ENCODE peak calls at places on chromosomes 13 and 19, in six cellular contexts. One of them, this sample, is unnamed.
A peak's percentile ranks its signal among the peaks of the same experiment; 100 is the strongest.

GRCh38 chr13:59360108-59360507 is 803.6 kb downstream of the DIAPH3 start:
- ATAC-seq in HepG2: no peak
- ATAC-seq in body of pancreas: no peak
- ATAC-seq in gastrocnemius medialis: no peak
- ATAC-seq in upper lobe of left lung: no peak
- ATAC-seq in right lobe of liver: peak; percentile 71
- ATAC-seq in this sample: no peak

GRCh38 chr13:47299316-47299715 is 402.5 kb upstream of the HTR2A start:
- ATAC-seq in gastrocnemius medialis: no peak
- ATAC-seq in right lobe of liver: no peak
- ATAC-seq in HepG2: no peak
- ATAC-seq in body of pancreas: no peak
- ATAC-seq in upper lobe of left lung: no peak
- ATAC-seq in this sample: no peak

GRCh38 chr13:106688940-106689339 is 121.0 kb upstream of the ARGLU1 start:
- ATAC-seq in right lobe of liver: no peak
- ATAC-seq in gastrocnemius medialis: no peak
- ATAC-seq in body of pancreas: no peak
- ATAC-seq in upper lobe of left lung: no peak
- ATAC-seq in HepG2: no peak
- ATAC-seq in this sample: no peak

GRCh38 chr13:106560791-106561190 is 7.1 kb downstream of the ARGLU1 start:
- ATAC-seq in right lobe of liver: no peak
- ATAC-seq in upper lobe of left lung: no peak
- ATAC-seq in gastrocnemius medialis: no peak
- ATAC-seq in body of pancreas: no peak
- ATAC-seq in HepG2: no peak
- ATAC-seq in this sample: no peak

GRCh38 chr19:29098863-29099481 is 114.0 kb downstream of the UQCRFS1 start:
- ATAC-seq in gastrocnemius medialis: peak; percentile 83
- ATAC-seq in HepG2: no peak
- ATAC-seq in right lobe of liver: no peak
- ATAC-seq in body of pancreas: peak; percentile 60
- ATAC-seq in upper lobe of left lung: peak; percentile 85
- ATAC-seq in this sample: peak; percentile 97

GRCh38 chr13:75685239-75685697 is 49.1 kb downstream of the LMO7 start:
- ATAC-seq in upper lobe of left lung: no peak
- ATAC-seq in right lobe of liver: no peak
- ATAC-seq in body of pancreas: no peak
- ATAC-seq in HepG2: peak; percentile 79
- ATAC-seq in gastrocnemius medialis: peak; percentile 33
- ATAC-seq in this sample: no peak

GRCh38 chr19:37817180-37817911 is 38.0 kb upstream of the ZNF573 start:
- ATAC-seq in upper lobe of left lung: peak; percentile 57
- ATAC-seq in gastrocnemius medialis: no peak
- ATAC-seq in right lobe of liver: peak; percentile 60
- ATAC-seq in HepG2: no peak
- ATAC-seq in body of pancreas: peak; percentile 77
- ATAC-seq in this sample: peak; percentile 85

GRCh38 chr13:110014719-110015118 is 228.3 kb upstream of the IRS2 start:
- ATAC-seq in HepG2: no peak
- ATAC-seq in upper lobe of left lung: no peak
- ATAC-seq in gastrocnemius medialis: peak; percentile 78
- ATAC-seq in body of pancreas: peak; percentile 80
- ATAC-seq in right lobe of liver: no peak
- ATAC-seq in this sample: no peak

GRCh38 chr13:26721251-26721939 is 39.2 kb downstream of the GPR12 start:
- ATAC-seq in upper lobe of left lung: peak; percentile 37
- ATAC-seq in gastrocnemius medialis: no peak
- ATAC-seq in HepG2: peak; percentile 94
- ATAC-seq in right lobe of liver: no peak
- ATAC-seq in body of pancreas: no peak
- ATAC-seq in this sample: peak; percentile 36

GRCh38 chr13:91470084-91470621 is 71.7 kb downstream of the GPC5 start:
- ATAC-seq in gastrocnemius medialis: no peak
- ATAC-seq in body of pancreas: no peak
- ATAC-seq in HepG2: no peak
- ATAC-seq in upper lobe of left lung: no peak
- ATAC-seq in right lobe of liver: no peak
- ATAC-seq in this sample: no peak

GRCh38 chr19:15265849-15266248 is 33.6 kb upstream of the EPHX3 start:
- ATAC-seq in right lobe of liver: peak; percentile 61
- ATAC-seq in gastrocnemius medialis: peak; percentile 85
- ATAC-seq in body of pancreas: peak; percentile 93
- ATAC-seq in HepG2: no peak
- ATAC-seq in upper lobe of left lung: peak; percentile 76
- ATAC-seq in this sample: peak; percentile 95

GRCh38 chr13:112688560-112689497 is 1.0 kb upstream of the ATP11A start:
- ATAC-seq in upper lobe of left lung: peak; percentile 59
- ATAC-seq in gastrocnemius medialis: no peak
- ATAC-seq in body of pancreas: peak; percentile 2
- ATAC-seq in right lobe of liver: peak; percentile 4
- ATAC-seq in HepG2: peak; percentile 60
- ATAC-seq in this sample: no peak

GRCh38 chr13:96112936-96113335 is 23.0 kb downstream of the HS6ST3 start:
- ATAC-seq in right lobe of liver: no peak
- ATAC-seq in body of pancreas: no peak
- ATAC-seq in upper lobe of left lung: no peak
- ATAC-seq in gastrocnemius medialis: no peak
- ATAC-seq in HepG2: no peak
- ATAC-seq in this sample: no peak

GRCh38 chr19:2594319-2594718 is 108.2 kb downstream of the GNG7 start:
- ATAC-seq in upper lobe of left lung: no peak
- ATAC-seq in gastrocnemius medialis: no peak
- ATAC-seq in body of pancreas: no peak
- ATAC-seq in HepG2: no peak
- ATAC-seq in right lobe of liver: no peak
- ATAC-seq in this sample: no peak

GRCh38 chr13:113967206-113967720 is 6.6 kb downstream of the C13orf46 start:
- ATAC-seq in right lobe of liver: no peak
- ATAC-seq in HepG2: no peak
- ATAC-seq in upper lobe of left lung: no peak
- ATAC-seq in body of pancreas: no peak
- ATAC-seq in gastrocnemius medialis: no peak
- ATAC-seq in this sample: no peak

GRCh38 chr13:98533912-98534311 is 43.0 kb downstream of the STK24 start:
- ATAC-seq in right lobe of liver: no peak
- ATAC-seq in HepG2: no peak
- ATAC-seq in gastrocnemius medialis: no peak
- ATAC-seq in upper lobe of left lung: no peak
- ATAC-seq in body of pancreas: no peak
- ATAC-seq in this sample: no peak

GRCh38 chr19:3459322-3459881 is 20.9 kb downstream of the SMIM24 start:
- ATAC-seq in gastrocnemius medialis: peak; percentile 70
- ATAC-seq in body of pancreas: peak; percentile 89
- ATAC-seq in upper lobe of left lung: peak; percentile 86
- ATAC-seq in right lobe of liver: peak; percentile 89
- ATAC-seq in HepG2: no peak
- ATAC-seq in this sample: peak; percentile 91

GRCh38 chr19:54573330-54573872 is at the start of gene LILRA2:
- ATAC-seq in gastrocnemius medialis: no peak
- ATAC-seq in HepG2: no peak
- ATAC-seq in upper lobe of left lung: peak; percentile 65
- ATAC-seq in right lobe of liver: peak; percentile 64
- ATAC-seq in body of pancreas: no peak
- ATAC-seq in this sample: no peak

GRCh38 chr13:66210677-66211076 is 1019.5 kb downstream of the PCDH9 start:
- ATAC-seq in upper lobe of left lung: no peak
- ATAC-seq in body of pancreas: no peak
- ATAC-seq in HepG2: no peak
- ATAC-seq in gastrocnemius medialis: no peak
- ATAC-seq in right lobe of liver: no peak
- ATAC-seq in this sample: peak; percentile 72

GRCh38 chr19:32367948-32368536 is 22.6 kb downstream of the ZNF507 start:
- ATAC-seq in HepG2: no peak
- ATAC-seq in right lobe of liver: no peak
- ATAC-seq in gastrocnemius medialis: no peak
- ATAC-seq in upper lobe of left lung: no peak
- ATAC-seq in body of pancreas: no peak
- ATAC-seq in this sample: no peak

GRCh38 chr13:111316161-111316730 is 4.2 kb upstream of the TEX29 start:
- ATAC-seq in HepG2: no peak
- ATAC-seq in body of pancreas: no peak
- ATAC-seq in right lobe of liver: peak; percentile 18
- ATAC-seq in upper lobe of left lung: no peak
- ATAC-seq in gastrocnemius medialis: no peak
- ATAC-seq in this sample: no peak

GRCh38 chr19:40771101-40771539 is 4.2 kb upstream of the MIA start:
- ATAC-seq in HepG2: no peak
- ATAC-seq in gastrocnemius medialis: no peak
- ATAC-seq in right lobe of liver: no peak
- ATAC-seq in body of pancreas: no peak
- ATAC-seq in upper lobe of left lung: no peak
- ATAC-seq in this sample: no peak

GRCh38 chr13:97904059-97904458 is 49.4 kb upstream of the IPO5 start:
- ATAC-seq in body of pancreas: no peak
- ATAC-seq in gastrocnemius medialis: no peak
- ATAC-seq in right lobe of liver: no peak
- ATAC-seq in HepG2: no peak
- ATAC-seq in upper lobe of left lung: no peak
- ATAC-seq in this sample: no peak

GRCh38 chr13:99066219-99066618 is 88.4 kb upstream of the DOCK9 start:
- ATAC-seq in upper lobe of left lung: no peak
- ATAC-seq in HepG2: no peak
- ATAC-seq in right lobe of liver: peak; percentile 53
- ATAC-seq in body of pancreas: no peak
- ATAC-seq in gastrocnemius medialis: no peak
- ATAC-seq in this sample: no peak

GRCh38 chr13:25654332-25654731 is 282.6 kb downstream of the ATP8A2 start:
- ATAC-seq in body of pancreas: no peak
- ATAC-seq in HepG2: no peak
- ATAC-seq in gastrocnemius medialis: peak; percentile 93
- ATAC-seq in upper lobe of left lung: no peak
- ATAC-seq in right lobe of liver: no peak
- ATAC-seq in this sample: no peak

GRCh38 chr13:43268632-43269031 is 245.2 kb downstream of the DNAJC15 start:
- ATAC-seq in body of pancreas: no peak
- ATAC-seq in HepG2: no peak
- ATAC-seq in gastrocnemius medialis: no peak
- ATAC-seq in upper lobe of left lung: no peak
- ATAC-seq in right lobe of liver: no peak
- ATAC-seq in this sample: no peak

DNA sequence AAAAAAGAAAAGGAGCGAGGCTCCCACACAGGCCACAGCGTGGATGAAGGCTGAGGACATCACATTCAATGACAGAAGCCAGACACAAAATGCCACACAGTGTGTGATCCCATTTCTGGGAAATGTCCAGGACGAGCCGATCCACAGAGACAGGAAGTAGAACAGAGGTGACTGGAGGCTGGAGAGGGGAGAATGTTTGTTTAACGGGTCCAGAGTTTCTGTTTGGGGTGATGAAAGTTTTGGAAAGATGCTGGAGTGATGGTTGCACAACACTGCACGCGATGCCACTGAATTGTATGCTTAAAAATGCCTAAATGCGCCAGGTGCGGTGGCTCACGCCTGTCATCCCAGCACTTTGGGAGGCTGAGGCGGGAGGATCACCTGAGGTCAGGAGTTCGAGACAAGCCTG is 650 bp upstream of the FUT5 start:
- ATAC-seq in gastrocnemius medialis: no peak
- ATAC-seq in body of pancreas: no peak
- ATAC-seq in right lobe of liver: peak; percentile 85
- ATAC-seq in HepG2: peak; percentile 92
- ATAC-seq in upper lobe of left lung: no peak
- ATAC-seq in this sample: no peak
- TF ChIP-seq POLR2A in gastrocnemius medialis: no peak
- TF ChIP-seq POLR2A in body of pancreas: no peak
- TF ChIP-seq POLR2A in right lobe of liver: peak; percentile 75
- TF ChIP-seq POLR2A in HepG2: peak; percentile 56
- TF ChIP-seq POLR2A in upper lobe of left lung: no peak
- TF ChIP-seq POLR2A in this sample: no peak

GRCh38 chr19:45091031-45091918 is 1.7 kb upstream of the PPP1R37 start:
- ATAC-seq in gastrocnemius medialis: peak; percentile 91
- ATAC-seq in upper lobe of left lung: peak; percentile 98
- ATAC-seq in right lobe of liver: peak; percentile 90
- ATAC-seq in HepG2: no peak
- ATAC-seq in body of pancreas: peak; percentile 89
- ATAC-seq in this sample: peak; percentile 93
- H3K4me1 ChIP-seq in gastrocnemius medialis: peaks cover 36% of the 10 kb centered on the region
- H3K4me1 ChIP-seq in upper lobe of left lung: peaks cover 29% of the 10 kb centered on the region
- H3K4me1 ChIP-seq in right lobe of liver: no peaks in the 10 kb centered on the region
- H3K4me1 ChIP-seq in HepG2: peaks cover 31% of the 10 kb centered on the region
- H3K4me1 ChIP-seq in body of pancreas: peaks cover 41% of the 10 kb centered on the region
- H3K4me1 ChIP-seq in this sample: no peaks in the 10 kb centered on the region

GRCh38 chr19:18203863-18204393 is at the start of gene RAB3A:
- ATAC-seq in gastrocnemius medialis: peak; percentile 93
- ATAC-seq in body of pancreas: peak; percentile 94
- ATAC-seq in HepG2: peak; percentile 94
- ATAC-seq in right lobe of liver: peak; percentile 93
- ATAC-seq in upper lobe of left lung: peak; percentile 99
- ATAC-seq in this sample: peak; percentile 96

GRCh38 chr19:18203408-18203862 is 407 bp downstream of the RAB3A start:
- ATAC-seq in HepG2: no peak
- ATAC-seq in upper lobe of left lung: no peak
- ATAC-seq in body of pancreas: peak; percentile 4
- ATAC-seq in gastrocnemius medialis: no peak
- ATAC-seq in right lobe of liver: no peak
- ATAC-seq in this sample: no peak

GRCh38 chr19:18205180-18205915 is 1.5 kb upstream of the RAB3A start:
- ATAC-seq in upper lobe of left lung: peak; percentile 30
- ATAC-seq in gastrocnemius medialis: peak; percentile 58
- ATAC-seq in HepG2: peak; percentile 8
- ATAC-seq in right lobe of liver: peak; percentile 28
- ATAC-seq in body of pancreas: no peak
- ATAC-seq in this sample: peak; percentile 25

GRCh38 chr19:18204394-18205179 is 745 bp upstream of the RAB3A start:
- ATAC-seq in upper lobe of left lung: peak; percentile 62
- ATAC-seq in HepG2: peak; percentile 14
- ATAC-seq in gastrocnemius medialis: peak; percentile 55
- ATAC-seq in body of pancreas: peak; percentile 5
- ATAC-seq in right lobe of liver: peak; percentile 26
- ATAC-seq in this sample: peak; percentile 38

DNA sequence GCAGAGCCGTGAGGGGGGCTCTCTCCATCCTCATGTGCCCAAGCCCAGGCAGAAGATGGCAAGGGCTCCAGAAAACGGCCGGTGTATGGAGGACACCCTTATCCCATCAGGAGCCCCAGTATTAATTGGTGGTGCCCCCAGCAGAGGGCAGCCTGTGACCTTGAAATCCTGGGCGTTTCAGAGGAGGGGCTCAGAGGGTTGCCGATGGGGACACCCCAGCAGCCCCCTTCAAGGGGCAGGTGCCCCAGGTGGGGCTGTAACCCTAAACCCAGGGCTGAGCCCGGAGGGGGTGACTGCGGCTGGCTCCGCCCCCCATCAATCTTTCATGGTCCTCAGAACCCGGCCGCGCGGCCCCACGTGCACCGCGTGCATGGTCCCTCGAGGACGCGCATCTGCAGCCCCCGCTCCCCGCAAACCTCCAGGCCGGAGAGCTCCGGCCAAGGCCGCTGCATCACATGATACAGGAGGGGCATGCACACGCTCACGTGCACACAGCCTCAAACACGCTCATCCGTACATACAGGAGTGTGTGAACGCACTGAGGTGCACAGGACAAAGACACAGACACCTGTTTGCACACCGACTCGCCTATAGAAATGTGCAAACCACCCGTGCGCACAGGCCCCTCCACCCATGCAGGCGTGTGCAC is 959 bp downstream of the RAB3A start:
- ATAC-seq in body of pancreas: no peak
- ATAC-seq in gastrocnemius medialis: no peak
- ATAC-seq in right lobe of liver: no peak
- ATAC-seq in upper lobe of left lung: no peak
- ATAC-seq in HepG2: peak; percentile 8
- ATAC-seq in this sample: no peak
- TF ChIP-seq CTCF in body of pancreas: no peak
- TF ChIP-seq CTCF in gastrocnemius medialis: no peak
- TF ChIP-seq CTCF in right lobe of liver: no peak
- TF ChIP-seq CTCF in upper lobe of left lung: no peak
- TF ChIP-seq CTCF in HepG2: peak; percentile 53
- TF ChIP-seq CTCF in this sample: no peak

GRCh38 chr19:39014037-39014436 is 18.3 kb downstream of the FBXO27 start:
- ATAC-seq in HepG2: no peak
- ATAC-seq in gastrocnemius medialis: no peak
- ATAC-seq in upper lobe of left lung: peak; percentile 37
- ATAC-seq in body of pancreas: no peak
- ATAC-seq in right lobe of liver: no peak
- ATAC-seq in this sample: no peak
- TF ChIP-seq POLR2A in HepG2: no peak
- TF ChIP-seq POLR2A in gastrocnemius medialis: no peak
- TF ChIP-seq POLR2A in upper lobe of left lung: no peak
- TF ChIP-seq POLR2A in body of pancreas: no peak
- TF ChIP-seq POLR2A in right lobe of liver: no peak
- TF ChIP-seq POLR2A in this sample: no peak

This sample was measured in gastroesophageal sphincter.